ENCODE peak calls at places on chromosome 1, in four cellular contexts. One of them, this sample, is unnamed.
A peak's percentile ranks its signal among the peaks of the same experiment; 100 is the strongest.

GRCh38 chr1:155706101-155706619 is 17.3 kb downstream of the DAP3 start:
- DNase-seq in HepG2: no peak
- DNase-seq in H1: no peak
- DNase-seq in GM12878: no peak
- DNase-seq in this sample: no peak

GRCh38 chr1:149942207-149942606 is 5.5 kb upstream of the MTMR11 start:
- DNase-seq in HepG2: peak; percentile 56
- DNase-seq in H1: no peak
- DNase-seq in GM12878: no peak
- DNase-seq in this sample: peak; percentile 69

GRCh38 chr1:57131701-57132394 is 166.0 kb upstream of the C8B start:
- DNase-seq in HepG2: no peak
- DNase-seq in H1: no peak
- DNase-seq in GM12878: no peak
- DNase-seq in this sample: no peak

GRCh38 chr1:71836899-71837298 is 445.4 kb downstream of the NEGR1 start:
- DNase-seq in HepG2: no peak
- DNase-seq in H1: no peak
- DNase-seq in GM12878: no peak
- DNase-seq in this sample: no peak

GRCh38 chr1:81109038-81109437 is 691.7 kb upstream of the ADGRL2 start:
- DNase-seq in HepG2: no peak
- DNase-seq in H1: no peak
- DNase-seq in GM12878: no peak
- DNase-seq in this sample: no peak

GRCh38 chr1:101198842-101199636 is 37.8 kb upstream of the S1PR1 start:
- DNase-seq in HepG2: no peak
- DNase-seq in H1: no peak
- DNase-seq in GM12878: peak; percentile 83
- DNase-seq in this sample: no peak

GRCh38 chr1:1331068-1331965 is at the start of gene TAS1R3:
- DNase-seq in HepG2: no peak
- DNase-seq in H1: no peak
- DNase-seq in GM12878: no peak
- DNase-seq in this sample: no peak

GRCh38 chr1:177884499-177885021 is 85.3 kb downstream of the SEC16B start:
- DNase-seq in HepG2: no peak
- DNase-seq in H1: no peak
- DNase-seq in GM12878: no peak
- DNase-seq in this sample: no peak

GRCh38 chr1:80656011-80656627 is 1144.6 kb upstream of the ADGRL2 start:
- DNase-seq in HepG2: peak; percentile 41
- DNase-seq in H1: no peak
- DNase-seq in GM12878: no peak
- DNase-seq in this sample: peak; percentile 69

GRCh38 chr1:76759950-76760349 is 107.3 kb upstream of the ST6GALNAC5 start:
- DNase-seq in HepG2: no peak
- DNase-seq in H1: no peak
- DNase-seq in GM12878: no peak
- DNase-seq in this sample: no peak

GRCh38 chr1:65830306-65830705 is 37.6 kb downstream of the PDE4B start:
- DNase-seq in HepG2: no peak
- DNase-seq in H1: no peak
- DNase-seq in GM12878: no peak
- DNase-seq in this sample: no peak

GRCh38 chr1:168480997-168481396 is 62.8 kb downstream of the XCL2 start:
- DNase-seq in HepG2: no peak
- DNase-seq in H1: no peak
- DNase-seq in GM12878: no peak
- DNase-seq in this sample: no peak

GRCh38 chr1:40032240-40032891 is 8.2 kb upstream of the CAP1 start:
- DNase-seq in HepG2: peak; percentile 34
- DNase-seq in H1: no peak
- DNase-seq in GM12878: no peak
- DNase-seq in this sample: peak; percentile 56

GRCh38 chr1:85314726-85315125 is 38.3 kb upstream of the BCL10 start:
- DNase-seq in HepG2: no peak
- DNase-seq in H1: no peak
- DNase-seq in GM12878: no peak
- DNase-seq in this sample: no peak

GRCh38 chr1:115595279-115596079 is 46.3 kb upstream of the VANGL1 start:
- DNase-seq in HepG2: peak; percentile 44
- DNase-seq in H1: peak; percentile 92
- DNase-seq in GM12878: peak; percentile 16
- DNase-seq in this sample: peak; percentile 87

GRCh38 chr1:53110370-53111072 is 31.9 kb downstream of the SLC1A7 start:
- DNase-seq in HepG2: no peak
- DNase-seq in H1: no peak
- DNase-seq in GM12878: no peak
- DNase-seq in this sample: no peak

GRCh38 chr1:57831624-57832023 is 407.8 kb upstream of the DAB1 start:
- DNase-seq in HepG2: peak; percentile 58
- DNase-seq in H1: no peak
- DNase-seq in GM12878: no peak
- DNase-seq in this sample: no peak

GRCh38 chr1:242196101-242196500 is 197.2 kb upstream of the MAP1LC3C start:
- DNase-seq in HepG2: no peak
- DNase-seq in H1: no peak
- DNase-seq in GM12878: no peak
- DNase-seq in this sample: no peak

GRCh38 chr1:234613128-234613875 is 3.3 kb upstream of the IRF2BP2 start:
- DNase-seq in HepG2: peak; percentile 55
- DNase-seq in H1: no peak
- DNase-seq in GM12878: no peak
- DNase-seq in this sample: no peak
- TF ChIP-seq SP1 in HepG2: no peak
- TF ChIP-seq SP1 in H1: no peak
- TF ChIP-seq SP1 in GM12878: no peak
- TF ChIP-seq SP1 in this sample: no peak

GRCh38 chr1:9600861-9601834 is 12.4 kb downstream of the TMEM201 start:
- DNase-seq in HepG2: no peak
- DNase-seq in H1: no peak
- DNase-seq in GM12878: no peak
- DNase-seq in this sample: no peak

GRCh38 chr1:9596419-9597123 is 7.9 kb downstream of the TMEM201 start:
- DNase-seq in HepG2: no peak
- DNase-seq in H1: no peak
- DNase-seq in GM12878: no peak
- DNase-seq in this sample: no peak

GRCh38 chr1:9595968-9596340 is 7.2 kb downstream of the TMEM201 start:
- DNase-seq in HepG2: no peak
- DNase-seq in H1: no peak
- DNase-seq in GM12878: no peak
- DNase-seq in this sample: no peak

GRCh38 chr1:9597361-9598315 is 8.9 kb downstream of the TMEM201 start:
- DNase-seq in HepG2: no peak
- DNase-seq in H1: no peak
- DNase-seq in GM12878: no peak
- DNase-seq in this sample: no peak

DNA sequence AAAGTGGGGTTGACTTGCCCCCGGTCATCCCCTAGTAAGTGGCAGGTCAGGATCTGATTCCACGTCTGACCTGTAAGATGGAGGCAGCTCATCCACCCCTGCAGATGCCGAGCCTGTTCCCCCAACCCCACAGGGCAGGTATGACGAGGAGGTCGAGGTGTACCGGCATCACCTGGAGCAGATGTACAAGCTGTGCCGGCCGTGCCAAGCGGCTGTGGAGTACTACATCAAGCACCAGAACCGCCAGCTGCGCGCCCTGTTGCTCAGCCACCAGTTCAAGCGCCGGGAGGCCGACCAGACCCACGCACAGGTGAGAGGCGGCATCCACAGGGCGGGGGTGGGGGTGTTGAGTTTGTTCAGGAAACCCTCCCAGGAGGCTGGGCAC is 9.6 kb downstream of the TMEM201 start:
- DNase-seq in HepG2: no peak
- DNase-seq in H1: no peak
- DNase-seq in GM12878: no peak
- DNase-seq in this sample: no peak
- TF ChIP-seq SUZ12 in HepG2: no peak
- TF ChIP-seq SUZ12 in H1: no peak
- TF ChIP-seq SUZ12 in GM12878: no peak
- TF ChIP-seq SUZ12 in this sample: no peak

DNA sequence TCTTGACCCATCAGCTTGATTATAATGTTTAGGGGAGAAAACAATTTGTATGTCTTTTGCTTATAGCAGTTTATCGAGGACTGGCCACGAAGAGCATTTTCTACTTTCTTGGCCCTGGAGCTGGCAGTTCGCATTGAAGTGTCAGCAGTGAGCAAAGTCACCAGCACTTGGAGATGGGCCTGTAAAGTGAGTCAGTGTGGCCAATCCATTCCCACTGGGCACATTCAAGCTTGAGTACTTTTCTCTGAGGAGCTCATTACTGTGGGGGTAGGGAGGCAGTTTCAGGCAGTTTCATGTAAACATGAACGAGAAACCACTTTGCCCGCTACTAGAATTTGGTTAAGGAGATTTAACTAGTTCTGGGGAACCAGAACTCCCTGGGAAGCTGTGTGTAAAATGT is 164.8 kb downstream of the PRDM2 start:
- DNase-seq in HepG2: no peak
- DNase-seq in H1: no peak
- DNase-seq in GM12878: no peak
- DNase-seq in this sample: no peak
- TF ChIP-seq SP1 in HepG2: no peak
- TF ChIP-seq SP1 in H1: no peak
- TF ChIP-seq SP1 in GM12878: no peak
- TF ChIP-seq SP1 in this sample: no peak

GRCh38 chr1:62905309-62905708 is 121.4 kb downstream of the ATG4C start:
- DNase-seq in HepG2: no peak
- DNase-seq in H1: no peak
- DNase-seq in GM12878: no peak
- DNase-seq in this sample: no peak

GRCh38 chr1:62905872-62906271 is 121.9 kb downstream of the ATG4C start:
- DNase-seq in HepG2: no peak
- DNase-seq in H1: no peak
- DNase-seq in GM12878: no peak
- DNase-seq in this sample: no peak

GRCh38 chr1:62904537-62904936 is 120.6 kb downstream of the ATG4C start:
- DNase-seq in HepG2: no peak
- DNase-seq in H1: no peak
- DNase-seq in GM12878: no peak
- DNase-seq in this sample: no peak

GRCh38 chr1:62908168-62908567 is 124.2 kb downstream of the ATG4C start:
- DNase-seq in HepG2: no peak
- DNase-seq in H1: no peak
- DNase-seq in GM12878: no peak
- DNase-seq in this sample: no peak

DNA sequence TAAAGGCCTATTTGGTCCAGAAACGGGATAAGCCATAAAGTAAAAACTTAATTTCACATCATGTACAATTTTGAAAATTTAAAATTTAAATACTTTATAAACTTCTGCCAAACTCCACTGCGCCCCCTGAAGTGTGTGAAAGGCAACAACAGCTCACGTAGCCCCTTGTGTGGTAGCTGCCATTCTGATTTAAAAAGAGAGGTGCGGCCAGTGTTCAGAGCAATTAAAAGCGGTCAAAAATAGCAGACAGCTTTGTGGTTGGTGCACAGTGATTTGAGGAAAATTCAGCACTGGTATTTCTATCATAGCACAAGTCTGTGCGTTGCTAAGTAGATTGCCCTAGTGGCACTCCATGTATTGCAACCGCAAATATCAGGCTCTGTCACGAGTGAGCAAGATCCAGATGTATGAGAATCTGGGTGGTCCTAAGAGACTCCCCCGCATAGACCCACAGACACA is 122.5 kb downstream of the ATG4C start:
- DNase-seq in HepG2: no peak
- DNase-seq in H1: peak; percentile 54
- DNase-seq in GM12878: no peak
- DNase-seq in this sample: peak; percentile 62
- TF ChIP-seq SUZ12 in HepG2: no peak
- TF ChIP-seq SUZ12 in H1: no peak
- TF ChIP-seq SUZ12 in GM12878: no peak
- TF ChIP-seq SUZ12 in this sample: no peak

GRCh38 chr1:210445485-210445884 is 116.8 kb downstream of the HHAT start:
- DNase-seq in HepG2: no peak
- DNase-seq in H1: no peak
- DNase-seq in GM12878: no peak
- DNase-seq in this sample: no peak

GRCh38 chr1:210448293-210448892 is 119.7 kb downstream of the HHAT start:
- DNase-seq in HepG2: peak; percentile 14
- DNase-seq in H1: no peak
- DNase-seq in GM12878: no peak
- DNase-seq in this sample: peak; percentile 55

GRCh38 chr1:210447456-210448057 is 118.9 kb downstream of the HHAT start:
- DNase-seq in HepG2: no peak
- DNase-seq in H1: no peak
- DNase-seq in GM12878: no peak
- DNase-seq in this sample: no peak

GRCh38 chr1:210446479-210446878 is 117.8 kb downstream of the HHAT start:
- DNase-seq in HepG2: no peak
- DNase-seq in H1: no peak
- DNase-seq in GM12878: no peak
- DNase-seq in this sample: no peak

DNA sequence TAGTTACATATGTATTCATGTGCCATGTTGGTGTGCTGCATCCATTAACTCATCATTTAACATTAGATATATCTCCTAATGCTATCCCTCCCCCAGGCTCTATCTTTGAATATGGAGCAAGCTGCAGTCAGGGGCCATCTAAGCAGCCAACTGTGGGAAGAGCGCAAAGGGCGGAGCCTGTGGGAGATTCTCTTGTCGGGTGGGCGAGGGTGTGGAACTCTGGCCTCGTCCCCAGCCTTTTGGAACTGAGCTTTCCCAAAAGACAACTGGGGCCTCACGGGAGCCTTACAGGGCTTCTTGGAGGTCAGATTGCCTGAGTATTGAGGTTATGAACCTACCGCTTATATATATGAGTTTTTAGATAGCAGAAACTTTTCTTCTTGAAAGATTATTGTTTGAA is 117.2 kb downstream of the HHAT start:
- DNase-seq in HepG2: no peak
- DNase-seq in H1: no peak
- DNase-seq in GM12878: no peak
- DNase-seq in this sample: no peak
- TF ChIP-seq SP1 in HepG2: no peak
- TF ChIP-seq SP1 in H1: no peak
- TF ChIP-seq SP1 in GM12878: no peak
- TF ChIP-seq SP1 in this sample: no peak

GRCh38 chr1:234261545-234261944 is 111.7 kb upstream of the COA6 start:
- DNase-seq in HepG2: no peak
- DNase-seq in H1: no peak
- DNase-seq in GM12878: no peak
- DNase-seq in this sample: no peak
- TF ChIP-seq SUZ12 in HepG2: no peak
- TF ChIP-seq SUZ12 in H1: no peak
- TF ChIP-seq SUZ12 in GM12878: no peak
- TF ChIP-seq SUZ12 in this sample: no peak

GRCh38 chr1:201229095-201229494 is 38.5 kb downstream of the IGFN1 start:
- DNase-seq in HepG2: no peak
- DNase-seq in H1: no peak
- DNase-seq in GM12878: no peak
- DNase-seq in this sample: no peak
- TF ChIP-seq SP1 in HepG2: no peak
- TF ChIP-seq SP1 in H1: no peak
- TF ChIP-seq SP1 in GM12878: no peak
- TF ChIP-seq SP1 in this sample: no peak